ENCODE peak calls at places on chromosomes 3 and 15, in ten cellular contexts. D, M, L, Q, Y, V, S, O, J and R are unnamed samples.

GRCh38 chr3:150921207-150921606 is 16.0 kb upstream of the MINDY4B start:
- DNase-seq in O (no peak), M (peak), Y (no peak), S (no peak), J (no peak), V (no peak), D (no peak), Q (no peak), L (no peak), R (no peak)

GRCh38 chr3:111610189-111610588 is 15.0 kb upstream of the ZBED2 start:
- DNase-seq in J (no peak), Q (no peak), M (no peak), V (no peak), L (no peak), S (peak), Y (no peak), O (peak), D (no peak), R (no peak)

GRCh38 chr3:31533169-31533870 is 595 bp downstream of the STT3B start:
- DNase-seq in D (peak), V (peak), M (peak), L (peak), Q (no peak), J (peak), O (peak), Y (peak), S (peak), R (peak)

GRCh38 chr3:166367947-166368533 is 530.8 kb upstream of the BCHE start:
- DNase-seq in J (no peak), L (no peak), S (no peak), D (no peak), M (peak), Y (no peak), O (no peak), V (no peak), Q (no peak), R (no peak)

GRCh38 chr15:88029696-88030095 is 226.8 kb downstream of the NTRK3 start:
- DNase-seq in M (no peak), V (no peak), O (no peak), S (no peak), Q (no peak), J (no peak), L (no peak), Y (no peak), D (no peak), R (peak)

GRCh38 chr15:80452166-80452565 is 48.0 kb downstream of the ARNT2 start:
- DNase-seq in L (no peak), J (no peak), S (no peak), O (no peak), D (no peak), M (no peak), Y (no peak), Q (no peak), V (no peak), R (no peak)

GRCh38 chr3:99472385-99472784 is 166.0 kb upstream of the COL8A1 start:
- DNase-seq in Y (no peak), S (no peak), O (no peak), M (no peak), J (no peak), Q (no peak), L (no peak), V (no peak), D (no peak), R (no peak)

GRCh38 chr3:14431928-14432834 is 29.8 kb downstream of the SLC6A6 start:
- DNase-seq in M (peak), Y (no peak), Q (no peak), V (peak), L (peak), O (peak), J (peak), S (peak), D (peak), R (no peak)

GRCh38 chr3:188786424-188786823 is 385.3 kb upstream of the TPRG1 start:
- DNase-seq in L (no peak), Q (no peak), V (no peak), D (no peak), S (no peak), M (peak), J (no peak), Y (no peak), O (no peak), R (no peak)

GRCh38 chr3:29099775-29100174 is 181.1 kb upstream of the RBMS3 start:
- DNase-seq in J (no peak), V (no peak), Q (no peak), L (no peak), M (no peak), S (no peak), O (no peak), D (no peak), Y (no peak), R (no peak)

GRCh38 chr3:184391266-184391665 is 11.4 kb downstream of the CHRD start:
- DNase-seq in D (no peak), J (no peak), Y (no peak), Q (no peak), O (no peak), S (no peak), V (no peak), L (no peak), M (no peak), R (no peak)

GRCh38 chr3:195757827-195758226 is 37.0 kb downstream of the MUC20 start:
- DNase-seq in V (no peak), D (no peak), Q (no peak), M (no peak), O (no peak), J (no peak), Y (no peak), L (no peak), S (no peak), R (no peak)

GRCh38 chr3:35908366-35909232 is 269.3 kb downstream of the ARPP21 start:
- DNase-seq in Y (peak), V (peak), L (no peak), J (peak), M (peak), S (no peak), D (peak), Q (no peak), O (peak), R (peak)

GRCh38 chr15:98776607-98777281 is 128.4 kb downstream of the IGF1R start:
- DNase-seq in L (no peak), Q (no peak), V (peak), J (no peak), M (no peak), S (no peak), D (peak), O (no peak), Y (peak), R (no peak)

GRCh38 chr15:98419173-98419814 is 229.0 kb upstream of the IGF1R start:
- DNase-seq in M (no peak), Q (no peak), S (no peak), D (no peak), V (no peak), L (no peak), Y (no peak), J (no peak), O (no peak), R (no peak)

GRCh38 chr15:79034284-79034683 is 56.3 kb downstream of the RASGRF1 start:
- DNase-seq in D (no peak), Q (no peak), V (no peak), M (no peak), O (no peak), L (no peak), J (no peak), S (no peak), Y (no peak), R (no peak)

GRCh38 chr15:49793943-49794342 is 173.1 kb downstream of the DTWD1 start:
- DNase-seq in V (no peak), Y (no peak), S (no peak), O (no peak), J (no peak), Q (no peak), L (no peak), D (no peak), M (no peak), R (no peak)

GRCh38 chr3:11465744-11466611 is 177.7 kb downstream of the VGLL4 start:
- DNase-seq in Y (no peak), M (no peak), L (no peak), O (no peak), J (no peak), D (no peak), V (peak), S (no peak), Q (no peak), R (no peak)

GRCh38 chr3:57910988-57911387 is 97.2 kb upstream of the FLNB start:
- DNase-seq in J (no peak), Q (no peak), D (no peak), O (peak), S (no peak), Y (no peak), M (peak), L (no peak), V (no peak), R (no peak)

GRCh38 chr3:125087768-125088391 is 32.1 kb upstream of the HEG1 start:
- DNase-seq in J (no peak), D (no peak), O (no peak), V (no peak), Q (no peak), Y (peak), S (no peak), L (no peak), M (peak), R (no peak)

GRCh38 chr15:101657968-101658784 is 6.0 kb upstream of the TM2D3 start:
- DNase-seq in D (no peak), Q (no peak), L (no peak), J (no peak), O (no peak), M (no peak), S (no peak), V (peak), Y (no peak), R (no peak)

GRCh38 chr3:152398495-152398894 is 129.8 kb downstream of the MBNL1 start:
- DNase-seq in O (no peak), J (no peak), M (no peak), D (no peak), Y (no peak), L (no peak), Q (no peak), S (no peak), V (no peak), R (no peak)

GRCh38 chr3:73727117-73727802 is 102.5 kb upstream of the PDZRN3 start:
- DNase-seq in V (no peak), L (no peak), O (no peak), J (no peak), Q (no peak), Y (no peak), M (no peak), D (no peak), S (no peak), R (peak)

GRCh38 chr15:70902105-70902504 is 9.5 kb downstream of the LRRC49 start:
- DNase-seq in Y (no peak), L (no peak), S (no peak), M (peak), V (no peak), Q (no peak), O (no peak), J (no peak), D (no peak), R (no peak)

GRCh38 chr3:132561003-132561402 is 36.1 kb upstream of the ACKR4 start:
- DNase-seq in S (no peak), D (no peak), L (no peak), Y (no peak), M (no peak), Q (no peak), J (no peak), O (no peak), V (no peak), R (no peak)

GRCh38 chr3:69715204-69715603 is 24.1 kb upstream of the MITF start:
- DNase-seq in Y (no peak), S (no peak), J (no peak), M (no peak), V (no peak), O (no peak), D (no peak), Q (no peak), L (no peak), R (no peak)

GRCh38 chr3:145798691-145799550 is 362.1 kb downstream of the PLOD2 start:
- DNase-seq in D (no peak), V (no peak), M (no peak), L (no peak), J (no peak), S (no peak), Q (no peak), O (no peak), Y (no peak), R (peak)

GRCh38 chr3:25889132-25889917 is 99.4 kb downstream of the OXSM start:
- DNase-seq in Q (no peak), M (no peak), V (no peak), Y (no peak), D (no peak), S (no peak), O (no peak), J (no peak), L (no peak), R (no peak)

GRCh38 chr15:86773766-86774165 is 694.1 kb downstream of the AGBL1 start:
- DNase-seq in S (no peak), J (no peak), D (no peak), Y (no peak), M (no peak), V (no peak), Q (no peak), O (no peak), L (no peak), R (no peak)

GRCh38 chr15:38150794-38151193 is 101.8 kb upstream of the SPRED1 start:
- DNase-seq in O (no peak), D (no peak), Y (no peak), S (no peak), V (no peak), Q (no peak), L (no peak), M (no peak), J (no peak), R (no peak)

GRCh38 chr3:127684871-127685707 is 12.3 kb downstream of the ABTB1 start:
- DNase-seq in D (no peak), Y (no peak), V (no peak), O (no peak), Q (no peak), L (peak), M (no peak), J (no peak), S (no peak), R (no peak)

GRCh38 chr3:40167958-40168357 is 141.5 kb upstream of the EIF1B start:
- DNase-seq in S (no peak), L (no peak), M (no peak), Y (no peak), D (no peak), Q (no peak), V (no peak), J (no peak), O (no peak), R (no peak)

GRCh38 chr3:70811880-70812279 is 499.4 kb upstream of the MDFIC2 start:
- DNase-seq in J (no peak), L (no peak), M (no peak), O (no peak), Q (no peak), V (peak), S (no peak), D (no peak), Y (no peak), R (no peak)

GRCh38 chr15:93477721-93478120 is 388.7 kb upstream of the RGMA start:
- DNase-seq in M (no peak), L (no peak), V (no peak), Q (no peak), D (no peak), Y (no peak), S (no peak), J (no peak), O (no peak), R (no peak)

GRCh38 chr3:157632081-157632480 is 128.9 kb upstream of the VEPH1 start:
- DNase-seq in V (no peak), J (no peak), O (no peak), M (no peak), Y (no peak), Q (no peak), S (no peak), D (no peak), L (no peak), R (no peak)

GRCh38 chr3:196736670-196737374 is 2.8 kb upstream of the PAK2 start:
- DNase-seq in O (no peak), L (no peak), M (no peak), S (no peak), J (no peak), V (no peak), Q (no peak), Y (no peak), D (no peak), R (no peak)